ENCODE peak calls at places on chromosomes 6 and 20, in ten cellular contexts. B, N, S, Y, H, J, F, Z, T and I are unnamed samples.
A peak's percentile ranks its signal among the peaks of the same experiment; 100 is the strongest.

GRCh38 chr6:105282801-105283585 is 103.2 kb upstream of the POPDC3 start:
- DNase-seq in N (no peak), H (no peak), Y (no peak), F (no peak), Z (no peak), B (no peak), J (no peak), T (no peak), S (no peak), I (no peak)

GRCh38 chr6:105968230-105968954 is 117.7 kb upstream of the PRDM1 start:
- DNase-seq in Z (no peak), H (no peak), J (no peak), B (no peak), F (no peak), Y (peak; percentile 36), T (peak; percentile 50), S (no peak), N (no peak), I (no peak)

GRCh38 chr6:11622156-11622555 is 84.6 kb downstream of the TMEM170B start:
- DNase-seq in Y (no peak), Z (no peak), T (no peak), F (no peak), S (no peak), N (peak; percentile 61), H (no peak), J (no peak), B (no peak), I (no peak)

GRCh38 chr20:41329435-41330342 is 10.9 kb upstream of the LPIN3 start:
- DNase-seq in H (peak; percentile 71), T (peak; percentile 99), N (peak; percentile 94), Z (peak; percentile 80), J (peak; percentile 84), Y (peak; percentile 95), S (no peak), B (peak; percentile 90), F (peak; percentile 68), I (peak; percentile 91)

GRCh38 chr20:47875302-47876025 is 90.2 kb upstream of the SULF2 start:
- DNase-seq in J (no peak), F (no peak), B (no peak), N (no peak), Z (no peak), S (no peak), T (no peak), H (no peak), Y (no peak), I (no peak)

GRCh38 chr20:63092660-63093215 is 86.0 kb upstream of the BHLHE23 start:
- DNase-seq in B (peak; percentile 7), H (peak; percentile 23), F (peak; percentile 4), J (peak; percentile 7), S (no peak), Z (peak; percentile 4), Y (no peak), T (no peak), N (peak; percentile 66), I (peak; percentile 38)

GRCh38 chr20:62923669-62924566 is 2.4 kb downstream of the DIDO1 start:
- DNase-seq in H (no peak), Y (no peak), F (no peak), N (no peak), Z (no peak), B (no peak), T (no peak), J (no peak), S (no peak), I (no peak)

GRCh38 chr6:27237089-27237723 is 10.3 kb upstream of the PRSS16 start:
- DNase-seq in T (peak; percentile 73), F (no peak), H (no peak), Y (peak; percentile 74), J (no peak), N (peak; percentile 50), B (no peak), Z (no peak), S (peak; percentile 42), I (no peak)

GRCh38 chr6:136090929-136091328 is 159.2 kb downstream of the MTFR2 start:
- DNase-seq in B (no peak), J (no peak), S (no peak), Z (no peak), N (no peak), F (no peak), T (no peak), H (no peak), Y (no peak), I (no peak)

GRCh38 chr6:139877828-139878405 is 503.5 kb upstream of the CITED2 start:
- DNase-seq in T (no peak), Y (no peak), N (no peak), S (no peak), H (no peak), J (no peak), F (no peak), Z (no peak), B (no peak), I (no peak)

GRCh38 chr6:17867880-17868279 is 119.6 kb downstream of the KIF13A start:
- DNase-seq in N (no peak), Z (no peak), Y (peak; percentile 37), S (no peak), F (no peak), H (no peak), J (no peak), T (peak; percentile 74), B (no peak), I (no peak)

GRCh38 chr6:16028966-16029365 is 99.9 kb upstream of the MYLIP start:
- DNase-seq in H (no peak), B (no peak), F (no peak), J (no peak), Y (no peak), T (no peak), Z (no peak), S (no peak), N (no peak), I (no peak)

GRCh38 chr6:16903470-16903869 is 142.2 kb upstream of the ATXN1 start:
- DNase-seq in F (no peak), N (no peak), Z (no peak), B (no peak), Y (no peak), T (peak; percentile 80), S (no peak), H (no peak), J (no peak), I (no peak)

GRCh38 chr20:59723108-59723500 is 118.8 kb downstream of the PHACTR3 start:
- DNase-seq in B (no peak), J (no peak), Y (no peak), H (no peak), F (no peak), T (no peak), Z (no peak), N (no peak), S (no peak), I (no peak)

GRCh38 chr6:35581633-35582032 is 68.9 kb upstream of the TULP1 start:
- DNase-seq in Y (no peak), T (no peak), F (no peak), B (no peak), H (no peak), Z (no peak), N (no peak), S (no peak), J (no peak), I (no peak)

DNA sequence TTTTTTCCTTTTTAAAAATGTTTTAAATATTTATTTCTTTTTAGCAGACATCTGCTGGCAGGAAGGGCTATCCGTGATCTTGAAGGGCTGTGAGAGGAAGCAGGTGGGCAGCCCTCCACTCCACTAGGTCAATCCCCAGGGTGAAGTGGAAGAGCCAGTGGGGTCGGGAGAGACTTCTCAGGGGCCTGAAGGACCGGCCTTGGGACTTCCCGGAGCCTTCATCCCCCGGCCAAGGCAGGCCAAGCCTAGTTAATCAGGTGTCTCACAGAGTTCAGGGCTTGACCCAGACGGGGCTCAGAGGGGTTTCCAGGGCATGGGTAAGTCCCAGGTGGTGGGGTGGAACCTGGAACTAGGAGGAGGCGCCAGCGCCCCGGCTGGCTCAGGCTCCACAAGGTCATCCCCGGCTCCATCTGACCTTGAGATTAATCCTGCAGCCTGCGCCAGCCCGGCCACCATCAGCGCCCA is 44.3 kb downstream of the MDFI start:
- DNase-seq in T (no peak), Y (no peak), H (no peak), Z (peak; percentile 56), S (no peak), N (no peak), F (no peak), B (peak; percentile 27), J (no peak), I (no peak)
- TF ChIP-seq CTCF in T (no peak), Y (no peak), H (no peak), Z (no peak), S (peak; percentile 30), N (no peak), F (no peak), B (no peak), J (no peak), I (no peak)

DNA sequence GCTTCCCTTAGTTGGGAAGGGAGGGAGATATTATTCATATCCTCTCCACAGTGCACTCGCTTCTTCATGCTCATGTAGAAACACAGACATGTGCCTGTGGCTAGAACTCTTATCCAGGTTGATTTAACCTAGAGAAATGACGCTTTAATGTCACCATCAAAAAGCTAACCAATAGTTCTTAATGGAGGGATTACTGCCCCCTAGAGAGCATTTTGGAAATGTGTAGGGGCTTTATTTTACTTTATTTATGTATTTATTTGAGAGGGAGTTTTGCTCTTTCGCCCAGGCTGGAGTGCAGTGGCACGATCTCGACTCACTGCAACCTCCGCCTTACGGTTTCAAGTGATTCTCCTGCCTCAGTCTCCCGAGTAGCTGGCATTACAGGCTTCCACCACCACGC is 229.6 kb downstream of the SOD2 start:
- DNase-seq in H (no peak), Y (no peak), J (no peak), T (peak; percentile 32), B (no peak), F (no peak), Z (no peak), S (no peak), N (no peak), I (no peak)
- TF ChIP-seq CTCF in H (peak; percentile 17), Y (no peak), J (no peak), T (peak; percentile 43), B (no peak), F (peak; percentile 27), Z (peak; percentile 23), S (peak; percentile 51), N (no peak), I (peak; percentile 20)

DNA sequence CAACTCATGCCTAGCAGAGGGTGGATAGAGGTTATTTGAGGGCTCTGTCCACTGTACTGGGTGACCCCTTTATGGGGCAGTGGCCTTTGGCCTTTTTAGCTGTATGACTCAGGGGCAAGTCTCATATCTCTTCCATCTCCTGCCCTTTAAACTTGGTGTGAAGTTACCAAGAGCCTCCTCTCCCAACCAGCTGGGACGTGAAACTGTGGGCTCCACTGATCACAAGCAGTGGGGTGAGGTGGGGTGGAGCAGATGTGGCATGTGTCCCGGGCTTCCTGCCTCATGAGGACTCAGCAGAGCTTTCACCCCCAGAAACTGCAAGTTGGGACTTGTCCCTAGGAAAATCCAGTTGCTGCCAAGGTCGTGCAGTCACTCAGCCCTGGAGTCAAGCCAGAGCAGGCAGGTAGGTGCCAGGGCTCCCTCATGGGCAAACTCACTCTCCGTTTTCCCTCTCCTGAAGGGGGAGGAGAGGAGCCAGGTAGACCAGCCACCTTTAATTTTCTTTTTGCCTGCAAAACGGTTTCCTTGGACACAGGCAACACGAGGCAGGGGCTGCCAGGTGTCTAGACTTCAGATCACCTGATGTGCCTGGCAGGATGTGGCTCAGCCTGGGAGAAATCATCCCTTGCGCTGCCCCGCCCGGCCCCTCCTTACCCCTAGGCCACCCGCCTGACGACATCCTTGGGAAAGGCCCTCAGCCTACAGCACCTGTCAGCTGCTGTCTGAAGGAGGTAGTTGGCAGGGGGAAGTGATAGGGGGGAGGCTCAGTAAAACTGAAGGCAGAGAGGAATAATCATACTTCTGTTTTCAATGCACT is 4.0 kb downstream of the CDKN1A start:
- DNase-seq in S (no peak), Y (peak; percentile 98), J (peak; percentile 34), N (peak; percentile 96), F (peak; percentile 47), B (peak; percentile 91), Z (peak; percentile 71), H (peak; percentile 70), T (no peak), I (no peak)
- TF ChIP-seq CTCF in S (no peak), Y (no peak), J (no peak), N (no peak), F (no peak), B (no peak), Z (no peak), H (no peak), T (no peak), I (no peak)

GRCh38 chr6:157762636-157763035 is 60.4 kb upstream of the SNX9 start:
- DNase-seq in T (peak; percentile 47), S (no peak), Z (no peak), N (no peak), B (no peak), J (no peak), H (no peak), F (no peak), Y (no peak), I (no peak)
- TF ChIP-seq CTCF in T (peak; percentile 22), S (no peak), Z (no peak), N (no peak), B (no peak), J (no peak), H (no peak), F (no peak), Y (no peak), I (no peak)